ENCODE peak calls at places on chromosomes 2 and 18, in five cellular contexts. N is retina, Y is AG10803, F is epithelial cell of prostate, I is T-helper 1 cell. V is an unnamed sample.

GRCh38 chr2:146321175-146321574 is 1523.7 kb upstream of the ACVR2A start:
- DNase-seq in N (peak; percentile 42), Y (no peak), F (no peak), I (no peak), V (no peak)

GRCh38 chr2:49265471-49265870 is 111.2 kb upstream of the FSHR start:
- DNase-seq in N (no peak), Y (no peak), F (no peak), I (no peak), V (no peak)

GRCh38 chr18:45957100-45957499 is 10.0 kb downstream of the EPG5 start:
- DNase-seq in N (no peak), Y (peak; percentile 78), F (no peak), I (no peak), V (no peak)

GRCh38 chr2:100786297-100786658 is 33.7 kb upstream of the NPAS2 start:
- DNase-seq in N (no peak), Y (peak; percentile 86), F (peak; percentile 76), I (no peak), V (no peak)

GRCh38 chr2:173571021-173571821 is 216.5 kb downstream of the CDCA7 start:
- DNase-seq in N (peak; percentile 63), Y (peak; percentile 34), F (no peak), I (no peak), V (no peak)

GRCh38 chr2:128622916-128623620 is 304.4 kb upstream of the HS6ST1 start:
- DNase-seq in N (no peak), Y (peak; percentile 25), F (no peak), I (no peak), V (no peak)

GRCh38 chr2:239283961-239284801 is 116.6 kb downstream of the HDAC4 start:
- DNase-seq in N (no peak), Y (no peak), F (no peak), I (no peak), V (no peak)

GRCh38 chr2:105739944-105740734 is 4.6 kb upstream of the NCK2 start:
- DNase-seq in N (no peak), Y (no peak), F (no peak), I (no peak), V (no peak)